ENCODE peak calls at places on chromosome 1, in four cellular contexts. G is GM12878, Z is K562, H is IMR-90. L is an unnamed sample.

GRCh38 chr1:218811497-218811896 is 362.2 kb upstream of the LYPLAL1 start:
- DNase-seq in G (no peak), Z (no peak), H (no peak), L (no peak)

GRCh38 chr1:35554261-35555211 is 2.7 kb downstream of the KIAA0319L start:
- DNase-seq in G (no peak), Z (no peak), H (no peak), L (no peak)

GRCh38 chr1:176193023-176193422 is 14.1 kb downstream of the COP1 start:
- DNase-seq in G (peak; percentile 66), Z (no peak), H (no peak), L (no peak)

GRCh38 chr1:9275567-9276034 is 17.1 kb upstream of the SPSB1 start:
- DNase-seq in G (peak; percentile 59), Z (peak; percentile 68), H (peak; percentile 92), L (peak; percentile 46)

GRCh38 chr1:86239490-86239889 is 82.9 kb upstream of the COL24A1 start:
- DNase-seq in G (no peak), Z (no peak), H (no peak), L (no peak)

GRCh38 chr1:21124846-21125245 is 51.9 kb downstream of the EIF4G3 start:
- DNase-seq in G (no peak), Z (no peak), H (peak; percentile 73), L (no peak)

GRCh38 chr1:204484948-204485347 is 9.7 kb downstream of the PIK3C2B start:
- DNase-seq in G (no peak), Z (no peak), H (no peak), L (no peak)

GRCh38 chr1:57329932-57330331 is 93.9 kb downstream of the DAB1 start:
- DNase-seq in G (no peak), Z (no peak), H (no peak), L (no peak)

GRCh38 chr1:18903313-18903671 is 937 bp upstream of the ALDH4A1 start:
- DNase-seq in G (no peak), Z (no peak), H (no peak), L (no peak)

GRCh38 chr1:154427173-154428139 is 22.3 kb downstream of the IL6R start:
- DNase-seq in G (no peak), Z (no peak), H (peak; percentile 44), L (peak; percentile 56)
- TF ChIP-seq BHLHE40 in G (no peak), Z (no peak), H (no peak), L (no peak)

DNA sequence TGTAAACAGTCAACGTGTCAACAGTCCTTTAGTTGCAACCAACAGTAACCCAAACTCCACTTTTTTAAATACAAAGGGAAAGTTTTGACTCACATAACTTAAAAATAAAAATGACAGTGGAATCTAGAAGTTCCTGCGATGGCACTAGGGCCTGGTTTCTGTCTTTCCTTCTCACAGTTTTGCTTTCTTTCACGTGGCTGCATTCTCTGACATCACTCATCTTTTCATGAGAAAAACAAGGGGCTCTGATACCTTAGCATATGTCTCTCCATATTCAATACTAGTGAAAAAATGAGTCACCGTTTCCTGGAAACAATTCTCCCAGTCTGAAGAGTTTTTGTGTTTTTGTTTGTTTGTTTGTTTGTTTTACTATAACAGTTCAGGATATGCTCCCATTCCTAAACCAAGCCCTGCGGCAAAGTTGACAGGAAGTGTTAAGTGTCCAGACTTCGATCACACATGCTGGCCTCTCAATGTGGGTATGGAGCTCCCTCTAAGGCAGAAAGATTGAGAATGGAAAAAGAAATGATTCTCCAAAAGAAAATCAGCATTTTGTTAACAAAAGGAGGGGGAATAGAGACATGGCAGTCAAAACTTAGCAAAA is 483.3 kb downstream of the TTLL7 start:
- DNase-seq in G (no peak), Z (no peak), H (no peak), L (no peak)
- H3K9ac ChIP-seq in G (no peak overlapping the region), Z (no peak overlapping the region), H (no peak overlapping the region), L (no peak overlapping the region)

GRCh38 chr1:179080866-179081695 is 789 bp upstream of the TOR3A start:
- DNase-seq in G (no peak), Z (peak; percentile 43), H (no peak), L (no peak)

GRCh38 chr1:179082308-179083030 is 599 bp downstream of the TOR3A start:
- DNase-seq in G (no peak), Z (peak; percentile 58), H (no peak), L (peak; percentile 46)

GRCh38 chr1:179083533-179083932 is 1.7 kb downstream of the TOR3A start:
- DNase-seq in G (peak; percentile 58), Z (peak; percentile 22), H (no peak), L (no peak)

GRCh38 chr1:179081696-179082307 is at the start of gene TOR3A:
- DNase-seq in G (peak; percentile 81), Z (peak; percentile 94), H (peak; percentile 85), L (peak; percentile 81)

DNA sequence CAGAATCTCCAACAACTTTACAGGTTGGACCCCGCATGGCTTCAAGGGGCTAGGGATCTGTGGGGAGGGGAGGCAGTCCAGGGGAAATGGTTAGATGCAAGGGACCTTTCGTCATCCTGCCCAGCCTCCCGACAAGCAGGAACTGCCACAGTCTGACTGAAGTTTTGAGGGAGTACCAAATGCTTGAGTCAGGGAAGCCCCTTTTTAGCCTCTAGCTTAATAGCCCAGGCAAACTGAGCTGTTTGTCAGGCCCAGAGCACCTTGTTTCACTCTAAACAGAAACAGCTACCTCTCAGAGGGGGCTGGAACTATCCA is 1.1 kb downstream of the TOR3A start:
- DNase-seq in G (no peak), Z (no peak), H (peak; percentile 39), L (no peak)
- TF ChIP-seq BHLHE40 in G (no peak), Z (no peak), H (no peak), L (no peak)

DNA sequence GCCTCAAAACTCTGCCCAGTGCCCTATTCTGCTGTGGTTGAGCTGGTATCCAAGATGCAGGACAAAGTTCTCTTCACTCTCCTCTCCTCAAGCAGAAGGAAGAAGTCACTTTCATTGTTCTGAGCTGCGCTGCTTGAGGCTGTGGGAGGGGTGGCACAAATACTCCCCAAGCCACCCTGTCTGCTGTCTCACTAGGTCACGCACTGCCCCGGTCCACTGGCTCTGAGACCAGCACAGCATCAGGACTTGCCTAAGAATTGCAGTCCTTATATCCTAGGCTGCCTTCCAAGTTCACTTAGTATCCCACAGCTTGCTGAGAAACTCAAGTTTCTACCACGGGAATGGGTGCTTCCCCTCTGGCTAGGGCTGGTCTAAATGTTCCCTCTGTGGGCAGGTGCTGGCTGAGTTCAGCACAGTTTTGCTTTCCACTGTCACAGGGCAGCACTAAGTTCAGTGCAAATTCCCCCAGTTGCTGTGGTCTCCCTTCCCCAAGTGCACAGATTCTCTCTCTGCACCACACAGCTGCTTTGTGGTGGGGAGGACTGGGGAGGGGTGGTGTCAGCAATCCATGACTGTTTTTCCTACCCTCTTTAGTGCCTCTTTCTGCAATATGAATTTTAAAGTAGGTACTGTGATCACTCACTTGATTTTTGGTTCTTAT is 32.4 kb downstream of the SLC9C2 start:
- DNase-seq in G (peak; percentile 9), Z (no peak), H (no peak), L (no peak)
- H3K9ac ChIP-seq in G (no peak overlapping the region), Z (peak overlapping the region; percentile 8), H (no peak overlapping the region), L (no peak overlapping the region)

GRCh38 chr1:245695211-245695610 is 540.4 kb downstream of the KIF26B start:
- DNase-seq in G (no peak), Z (no peak), H (no peak), L (no peak)
- TF ChIP-seq BHLHE40 in G (no peak), Z (no peak), H (no peak), L (no peak)

L was measured in HepG2.